ENCODE peak calls at places on chromosomes 12 and 14, in ten cellular contexts. One of them, this sample, is unnamed.

GRCh38 chr12:94621662-94622359 is 28.5 kb downstream of the TMCC3 start:
- DNase-seq in fibroblast of pulmonary artery: peak
- DNase-seq in ovary: no peak
- DNase-seq in transverse colon: peak
- DNase-seq in AG04450: no peak
- DNase-seq in IMR-90: peak
- DNase-seq in left ventricle myocardium inferior: no peak
- DNase-seq in Caco-2: no peak
- DNase-seq in GM23248: peak
- DNase-seq in uterus: no peak
- DNase-seq in this sample: peak

GRCh38 chr12:120999191-121000120 is 16.8 kb downstream of the C12orf43 start:
- DNase-seq in fibroblast of pulmonary artery: peak
- DNase-seq in ovary: no peak
- DNase-seq in transverse colon: no peak
- DNase-seq in AG04450: no peak
- DNase-seq in IMR-90: peak
- DNase-seq in left ventricle myocardium inferior: no peak
- DNase-seq in Caco-2: no peak
- DNase-seq in GM23248: peak
- DNase-seq in uterus: no peak
- DNase-seq in this sample: peak

GRCh38 chr12:115506822-115507629 is 770.5 kb downstream of the MED13L start:
- DNase-seq in fibroblast of pulmonary artery: no peak
- DNase-seq in ovary: no peak
- DNase-seq in transverse colon: peak
- DNase-seq in AG04450: no peak
- DNase-seq in IMR-90: no peak
- DNase-seq in left ventricle myocardium inferior: no peak
- DNase-seq in Caco-2: peak
- DNase-seq in GM23248: peak
- DNase-seq in uterus: no peak
- DNase-seq in this sample: no peak

GRCh38 chr14:88901991-88902390 is 77.5 kb downstream of the TTC8 start:
- DNase-seq in fibroblast of pulmonary artery: no peak
- DNase-seq in ovary: no peak
- DNase-seq in transverse colon: no peak
- DNase-seq in AG04450: no peak
- DNase-seq in IMR-90: no peak
- DNase-seq in left ventricle myocardium inferior: no peak
- DNase-seq in Caco-2: no peak
- DNase-seq in GM23248: no peak
- DNase-seq in uterus: no peak
- DNase-seq in this sample: no peak

GRCh38 chr12:127060933-127061332 is 1206.0 kb upstream of the TMEM132C start:
- DNase-seq in fibroblast of pulmonary artery: no peak
- DNase-seq in ovary: no peak
- DNase-seq in transverse colon: no peak
- DNase-seq in AG04450: no peak
- DNase-seq in IMR-90: no peak
- DNase-seq in left ventricle myocardium inferior: no peak
- DNase-seq in Caco-2: no peak
- DNase-seq in GM23248: no peak
- DNase-seq in uterus: no peak
- DNase-seq in this sample: no peak

GRCh38 chr14:68036203-68036602 is 216.6 kb downstream of the RAD51B start:
- DNase-seq in fibroblast of pulmonary artery: no peak
- DNase-seq in ovary: no peak
- DNase-seq in transverse colon: no peak
- DNase-seq in AG04450: no peak
- DNase-seq in IMR-90: peak
- DNase-seq in left ventricle myocardium inferior: no peak
- DNase-seq in Caco-2: no peak
- DNase-seq in GM23248: no peak
- DNase-seq in uterus: no peak
- DNase-seq in this sample: no peak

GRCh38 chr14:75981426-75981825 is 369 bp downstream of the TGFB3 start:
- DNase-seq in fibroblast of pulmonary artery: no peak
- DNase-seq in ovary: peak
- DNase-seq in transverse colon: peak
- DNase-seq in AG04450: no peak
- DNase-seq in IMR-90: no peak
- DNase-seq in left ventricle myocardium inferior: no peak
- DNase-seq in Caco-2: peak
- DNase-seq in GM23248: no peak
- DNase-seq in uterus: peak
- DNase-seq in this sample: peak

GRCh38 chr12:124413401-124413800 is 118.5 kb downstream of the RFLNA start:
- DNase-seq in fibroblast of pulmonary artery: no peak
- DNase-seq in ovary: no peak
- DNase-seq in transverse colon: no peak
- DNase-seq in AG04450: no peak
- DNase-seq in IMR-90: no peak
- DNase-seq in left ventricle myocardium inferior: peak
- DNase-seq in Caco-2: no peak
- DNase-seq in GM23248: no peak
- DNase-seq in uterus: peak
- DNase-seq in this sample: no peak

GRCh38 chr14:64363265-64363840 is 24.8 kb upstream of the MTHFD1 start:
- DNase-seq in fibroblast of pulmonary artery: peak
- DNase-seq in ovary: no peak
- DNase-seq in transverse colon: no peak
- DNase-seq in AG04450: no peak
- DNase-seq in IMR-90: peak
- DNase-seq in left ventricle myocardium inferior: no peak
- DNase-seq in Caco-2: no peak
- DNase-seq in GM23248: peak
- DNase-seq in uterus: no peak
- DNase-seq in this sample: peak

GRCh38 chr14:28765169-28765906 is 1.2 kb upstream of the FOXG1 start:
- DNase-seq in fibroblast of pulmonary artery: no peak
- DNase-seq in ovary: no peak
- DNase-seq in transverse colon: no peak
- DNase-seq in AG04450: no peak
- DNase-seq in IMR-90: no peak
- DNase-seq in left ventricle myocardium inferior: no peak
- DNase-seq in Caco-2: no peak
- DNase-seq in GM23248: peak
- DNase-seq in uterus: no peak
- DNase-seq in this sample: no peak
- H3K4me3 ChIP-seq in fibroblast of pulmonary artery: peak
- H3K4me3 ChIP-seq in ovary: peak
- H3K4me3 ChIP-seq in transverse colon: no peak
- H3K4me3 ChIP-seq in AG04450: peak
- H3K4me3 ChIP-seq in IMR-90: no peak
- H3K4me3 ChIP-seq in left ventricle myocardium inferior: peak
- H3K4me3 ChIP-seq in Caco-2: no peak
- H3K4me3 ChIP-seq in GM23248: peak
- H3K4me3 ChIP-seq in uterus: no peak
- H3K4me3 ChIP-seq in this sample: peak

GRCh38 chr12:2212537-2212936 is 159.8 kb downstream of the CACNA1C start:
- DNase-seq in fibroblast of pulmonary artery: no peak
- DNase-seq in ovary: no peak
- DNase-seq in transverse colon: no peak
- DNase-seq in AG04450: no peak
- DNase-seq in IMR-90: no peak
- DNase-seq in left ventricle myocardium inferior: no peak
- DNase-seq in Caco-2: no peak
- DNase-seq in GM23248: no peak
- DNase-seq in uterus: no peak
- DNase-seq in this sample: no peak
- H3K4me3 ChIP-seq in fibroblast of pulmonary artery: no peak
- H3K4me3 ChIP-seq in ovary: no peak
- H3K4me3 ChIP-seq in transverse colon: no peak
- H3K4me3 ChIP-seq in AG04450: no peak
- H3K4me3 ChIP-seq in IMR-90: no peak
- H3K4me3 ChIP-seq in left ventricle myocardium inferior: no peak
- H3K4me3 ChIP-seq in Caco-2: no peak
- H3K4me3 ChIP-seq in GM23248: no peak
- H3K4me3 ChIP-seq in uterus: no peak
- H3K4me3 ChIP-seq in this sample: no peak

DNA sequence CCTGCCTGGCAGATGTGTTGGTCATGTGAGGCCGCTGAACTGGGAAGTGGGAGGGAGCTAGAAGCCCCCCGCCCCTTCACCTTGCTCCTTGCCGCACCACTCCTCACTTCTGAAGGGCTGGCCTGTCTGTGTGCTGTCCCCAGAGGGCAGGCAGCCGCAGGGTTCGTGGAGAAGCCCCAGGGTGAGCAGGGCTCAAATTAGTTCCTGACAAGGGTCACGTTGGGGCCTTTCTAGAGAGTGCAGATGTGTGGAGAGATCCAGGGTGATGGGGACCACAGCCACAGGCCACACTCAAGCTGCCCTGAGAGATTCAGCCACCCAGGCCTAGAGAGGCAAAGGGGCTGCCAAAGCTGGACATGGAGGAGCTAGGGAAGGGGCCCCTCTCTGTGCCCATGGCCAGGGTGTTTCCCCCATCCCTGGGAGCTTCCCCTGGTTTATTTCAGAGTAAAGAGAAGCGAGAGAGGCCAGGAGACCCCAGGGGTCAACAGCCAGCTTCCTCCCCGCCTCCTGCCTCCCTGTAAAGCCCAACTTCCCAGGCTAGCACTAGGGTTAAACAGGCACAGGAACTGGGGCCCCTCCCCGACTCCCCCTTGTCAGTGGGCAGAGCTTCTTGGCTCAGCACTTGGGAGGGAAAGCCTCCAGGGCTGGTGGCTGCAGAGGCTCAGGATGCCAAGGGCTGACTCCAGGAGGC is 16.2 kb downstream of the SLC25A29 start:
- DNase-seq in fibroblast of pulmonary artery: no peak
- DNase-seq in ovary: no peak
- DNase-seq in transverse colon: peak
- DNase-seq in AG04450: no peak
- DNase-seq in IMR-90: no peak
- DNase-seq in left ventricle myocardium inferior: no peak
- DNase-seq in Caco-2: no peak
- DNase-seq in GM23248: no peak
- DNase-seq in uterus: peak
- DNase-seq in this sample: no peak
- H3K4me3 ChIP-seq in fibroblast of pulmonary artery: no peak
- H3K4me3 ChIP-seq in ovary: no peak
- H3K4me3 ChIP-seq in transverse colon: no peak
- H3K4me3 ChIP-seq in AG04450: no peak
- H3K4me3 ChIP-seq in IMR-90: no peak
- H3K4me3 ChIP-seq in left ventricle myocardium inferior: no peak
- H3K4me3 ChIP-seq in Caco-2: no peak
- H3K4me3 ChIP-seq in GM23248: no peak
- H3K4me3 ChIP-seq in uterus: no peak
- H3K4me3 ChIP-seq in this sample: no peak

GRCh38 chr12:10363665-10363921 is 26.2 kb downstream of the KLRK1 start:
- DNase-seq in fibroblast of pulmonary artery: no peak
- DNase-seq in ovary: no peak
- DNase-seq in transverse colon: no peak
- DNase-seq in AG04450: no peak
- DNase-seq in IMR-90: no peak
- DNase-seq in left ventricle myocardium inferior: no peak
- DNase-seq in Caco-2: no peak
- DNase-seq in GM23248: no peak
- DNase-seq in uterus: no peak
- DNase-seq in this sample: no peak

GRCh38 chr12:10362325-10362724 is 27.5 kb downstream of the KLRK1 start:
- DNase-seq in fibroblast of pulmonary artery: no peak
- DNase-seq in ovary: no peak
- DNase-seq in transverse colon: no peak
- DNase-seq in AG04450: no peak
- DNase-seq in IMR-90: no peak
- DNase-seq in left ventricle myocardium inferior: no peak
- DNase-seq in Caco-2: no peak
- DNase-seq in GM23248: no peak
- DNase-seq in uterus: no peak
- DNase-seq in this sample: no peak

GRCh38 chr12:10362828-10363664 is 26.8 kb downstream of the KLRK1 start:
- DNase-seq in fibroblast of pulmonary artery: peak
- DNase-seq in ovary: no peak
- DNase-seq in transverse colon: no peak
- DNase-seq in AG04450: no peak
- DNase-seq in IMR-90: no peak
- DNase-seq in left ventricle myocardium inferior: no peak
- DNase-seq in Caco-2: no peak
- DNase-seq in GM23248: peak
- DNase-seq in uterus: no peak
- DNase-seq in this sample: peak

GRCh38 chr12:10361084-10361483 is 28.8 kb downstream of the KLRK1 start:
- DNase-seq in fibroblast of pulmonary artery: peak
- DNase-seq in ovary: no peak
- DNase-seq in transverse colon: no peak
- DNase-seq in AG04450: no peak
- DNase-seq in IMR-90: no peak
- DNase-seq in left ventricle myocardium inferior: no peak
- DNase-seq in Caco-2: no peak
- DNase-seq in GM23248: no peak
- DNase-seq in uterus: no peak
- DNase-seq in this sample: peak

DNA sequence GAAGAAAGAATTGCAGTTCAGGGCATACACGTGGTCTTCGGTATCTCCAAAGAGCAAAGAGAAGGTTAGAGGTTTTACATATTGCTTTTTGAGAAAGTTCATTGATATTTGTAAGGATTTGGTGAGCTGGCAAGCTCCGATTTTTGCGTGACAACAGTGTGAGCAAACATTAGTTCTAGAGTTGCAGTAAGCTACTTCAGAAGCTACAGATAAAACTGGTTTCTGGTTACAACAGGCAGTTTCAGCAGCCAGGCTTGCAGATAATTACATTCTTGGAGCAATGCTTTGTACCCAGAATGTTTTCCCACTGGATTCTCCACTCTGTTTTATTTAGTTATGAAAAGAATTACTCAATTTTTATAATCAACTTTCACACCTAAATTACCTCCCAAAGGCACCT is 28.2 kb downstream of the KLRK1 start:
- DNase-seq in fibroblast of pulmonary artery: peak
- DNase-seq in ovary: no peak
- DNase-seq in transverse colon: no peak
- DNase-seq in AG04450: peak
- DNase-seq in IMR-90: peak
- DNase-seq in left ventricle myocardium inferior: no peak
- DNase-seq in Caco-2: no peak
- DNase-seq in GM23248: peak
- DNase-seq in uterus: no peak
- DNase-seq in this sample: peak
- H3K4me3 ChIP-seq in fibroblast of pulmonary artery: no peak
- H3K4me3 ChIP-seq in ovary: no peak
- H3K4me3 ChIP-seq in transverse colon: no peak
- H3K4me3 ChIP-seq in AG04450: no peak
- H3K4me3 ChIP-seq in IMR-90: no peak
- H3K4me3 ChIP-seq in left ventricle myocardium inferior: no peak
- H3K4me3 ChIP-seq in Caco-2: no peak
- H3K4me3 ChIP-seq in GM23248: no peak
- H3K4me3 ChIP-seq in uterus: no peak
- H3K4me3 ChIP-seq in this sample: no peak

DNA sequence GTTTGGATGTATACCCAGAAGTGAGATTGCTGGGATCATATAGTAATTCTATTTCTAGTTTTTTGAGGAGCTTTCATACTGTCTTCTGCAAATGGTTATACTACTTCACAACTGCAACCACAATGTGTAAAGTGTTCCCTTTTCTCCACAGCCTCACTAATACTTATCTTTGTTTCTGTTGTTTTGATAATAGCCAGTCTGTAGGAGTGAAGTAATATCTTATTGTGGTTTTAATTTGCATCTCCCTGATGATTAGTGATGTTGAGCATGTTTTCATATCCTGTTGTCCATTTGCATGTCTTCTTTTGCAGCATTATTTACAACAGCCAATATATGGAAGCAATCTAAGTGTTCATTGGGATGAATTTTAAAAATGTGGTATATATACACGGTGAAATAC is 29.9 kb downstream of the GABARAPL1 start:
- DNase-seq in fibroblast of pulmonary artery: no peak
- DNase-seq in ovary: no peak
- DNase-seq in transverse colon: no peak
- DNase-seq in AG04450: no peak
- DNase-seq in IMR-90: no peak
- DNase-seq in left ventricle myocardium inferior: no peak
- DNase-seq in Caco-2: no peak
- DNase-seq in GM23248: no peak
- DNase-seq in uterus: no peak
- DNase-seq in this sample: no peak
- H3K4me3 ChIP-seq in fibroblast of pulmonary artery: no peak
- H3K4me3 ChIP-seq in ovary: no peak
- H3K4me3 ChIP-seq in transverse colon: no peak
- H3K4me3 ChIP-seq in AG04450: no peak
- H3K4me3 ChIP-seq in IMR-90: no peak
- H3K4me3 ChIP-seq in left ventricle myocardium inferior: no peak
- H3K4me3 ChIP-seq in Caco-2: no peak
- H3K4me3 ChIP-seq in GM23248: no peak
- H3K4me3 ChIP-seq in uterus: no peak
- H3K4me3 ChIP-seq in this sample: no peak